ENCODE peak calls at places on chromosomes 13 and 19, in four cellular contexts. One of them, this sample, is unnamed.

GRCh38 chr19:8611890-8612806 is 1.6 kb upstream of the ADAMTS10 start:
- DNase-seq in germinal center: no peak
- DNase-seq in NCI-H2107: no peak
- DNase-seq in activated naive CD4-positive, alpha-beta T cell: no peak
- DNase-seq in this sample: peak

GRCh38 chr13:100195568-100195967 is 106.7 kb downstream of the PCCA start:
- DNase-seq in germinal center: no peak
- DNase-seq in NCI-H2107: no peak
- DNase-seq in activated naive CD4-positive, alpha-beta T cell: no peak
- DNase-seq in this sample: no peak

GRCh38 chr19:5971714-5972354 is 6.1 kb downstream of the RANBP3 start:
- DNase-seq in NCI-H2107: no peak
- DNase-seq in activated naive CD4-positive, alpha-beta T cell: no peak
- DNase-seq in germinal center: no peak
- DNase-seq in this sample: no peak

GRCh38 chr13:41179593-41180250 is 14.6 kb downstream of the KBTBD7 start:
- DNase-seq in germinal center: no peak
- DNase-seq in activated naive CD4-positive, alpha-beta T cell: no peak
- DNase-seq in NCI-H2107: no peak
- DNase-seq in this sample: no peak

GRCh38 chr13:35485451-35485850 is 9.0 kb upstream of the MAB21L1 start:
- DNase-seq in NCI-H2107: peak
- DNase-seq in activated naive CD4-positive, alpha-beta T cell: no peak
- DNase-seq in germinal center: no peak
- DNase-seq in this sample: no peak

GRCh38 chr13:21917046-21918010 is 246.5 kb downstream of the FGF9 start:
- DNase-seq in germinal center: no peak
- DNase-seq in NCI-H2107: no peak
- DNase-seq in activated naive CD4-positive, alpha-beta T cell: no peak
- DNase-seq in this sample: no peak

GRCh38 chr19:27720155-27720554 is 1492.8 kb downstream of the UQCRFS1 start:
- DNase-seq in activated naive CD4-positive, alpha-beta T cell: no peak
- DNase-seq in NCI-H2107: no peak
- DNase-seq in germinal center: no peak
- DNase-seq in this sample: no peak

GRCh38 chr19:30498707-30499106 is 126.5 kb downstream of the ZNF536 start:
- DNase-seq in germinal center: no peak
- DNase-seq in activated naive CD4-positive, alpha-beta T cell: no peak
- DNase-seq in NCI-H2107: no peak
- DNase-seq in this sample: no peak

GRCh38 chr13:42967660-42968059 is 24.4 kb downstream of the EPSTI1 start:
- DNase-seq in germinal center: no peak
- DNase-seq in NCI-H2107: no peak
- DNase-seq in activated naive CD4-positive, alpha-beta T cell: no peak
- DNase-seq in this sample: no peak

GRCh38 chr13:99009987-99010551 is 32.2 kb upstream of the DOCK9 start:
- DNase-seq in NCI-H2107: no peak
- DNase-seq in germinal center: no peak
- DNase-seq in activated naive CD4-positive, alpha-beta T cell: no peak
- DNase-seq in this sample: no peak

GRCh38 chr19:4057913-4058695 is 8.6 kb downstream of the ZBTB7A start:
- DNase-seq in NCI-H2107: no peak
- DNase-seq in germinal center: no peak
- DNase-seq in activated naive CD4-positive, alpha-beta T cell: no peak
- DNase-seq in this sample: no peak

GRCh38 chr13:74557870-74558269 is 423.7 kb upstream of the KLF12 start:
- DNase-seq in activated naive CD4-positive, alpha-beta T cell: no peak
- DNase-seq in germinal center: no peak
- DNase-seq in NCI-H2107: no peak
- DNase-seq in this sample: no peak

GRCh38 chr19:49017666-49018351 is 918 bp upstream of the LHB start:
- DNase-seq in germinal center: peak
- DNase-seq in NCI-H2107: no peak
- DNase-seq in activated naive CD4-positive, alpha-beta T cell: peak
- DNase-seq in this sample: peak

GRCh38 chr19:18765224-18765623 is 25.9 kb downstream of the COMP start:
- DNase-seq in activated naive CD4-positive, alpha-beta T cell: no peak
- DNase-seq in germinal center: no peak
- DNase-seq in NCI-H2107: peak
- DNase-seq in this sample: no peak

GRCh38 chr19:11451942-11452813 is 16.7 kb downstream of the PRKCSH start:
- DNase-seq in germinal center: no peak
- DNase-seq in activated naive CD4-positive, alpha-beta T cell: no peak
- DNase-seq in NCI-H2107: no peak
- DNase-seq in this sample: no peak

GRCh38 chr19:18014197-18014596 is 6.2 kb downstream of the ARRDC2 start:
- DNase-seq in activated naive CD4-positive, alpha-beta T cell: peak
- DNase-seq in germinal center: no peak
- DNase-seq in NCI-H2107: no peak
- DNase-seq in this sample: no peak

GRCh38 chr13:113559061-113559460 is 25.5 kb upstream of the TFDP1 start:
- DNase-seq in germinal center: no peak
- DNase-seq in NCI-H2107: no peak
- DNase-seq in activated naive CD4-positive, alpha-beta T cell: no peak
- DNase-seq in this sample: no peak

GRCh38 chr19:12163841-12164240 is 945 bp downstream of the ZNF136 start:
- DNase-seq in NCI-H2107: no peak
- DNase-seq in activated naive CD4-positive, alpha-beta T cell: no peak
- DNase-seq in germinal center: no peak
- DNase-seq in this sample: no peak

GRCh38 chr19:16325161-16325527 is 518 bp downstream of the KLF2 start:
- DNase-seq in activated naive CD4-positive, alpha-beta T cell: peak
- DNase-seq in germinal center: peak
- DNase-seq in NCI-H2107: no peak
- DNase-seq in this sample: no peak

GRCh38 chr13:102586615-102587014 is 10.2 kb upstream of the TPP2 start:
- DNase-seq in germinal center: no peak
- DNase-seq in activated naive CD4-positive, alpha-beta T cell: no peak
- DNase-seq in NCI-H2107: no peak
- DNase-seq in this sample: no peak

GRCh38 chr13:114166381-114167131 is 12.5 kb upstream of the CFAP97D2 start:
- DNase-seq in activated naive CD4-positive, alpha-beta T cell: no peak
- DNase-seq in germinal center: no peak
- DNase-seq in NCI-H2107: no peak
- DNase-seq in this sample: no peak

GRCh38 chr13:105608132-105608531 is 927.3 kb downstream of the EFNB2 start:
- DNase-seq in activated naive CD4-positive, alpha-beta T cell: no peak
- DNase-seq in NCI-H2107: no peak
- DNase-seq in germinal center: no peak
- DNase-seq in this sample: no peak

GRCh38 chr13:104567114-104567513 is 1500.9 kb upstream of the SLC10A2 start:
- DNase-seq in germinal center: no peak
- DNase-seq in activated naive CD4-positive, alpha-beta T cell: no peak
- DNase-seq in NCI-H2107: no peak
- DNase-seq in this sample: no peak

GRCh38 chr13:48222358-48223015 is 10.5 kb upstream of the ITM2B start:
- DNase-seq in NCI-H2107: no peak
- DNase-seq in activated naive CD4-positive, alpha-beta T cell: no peak
- DNase-seq in germinal center: no peak
- DNase-seq in this sample: no peak

GRCh38 chr13:43085545-43085944 is 62.2 kb downstream of the DNAJC15 start:
- DNase-seq in germinal center: peak
- DNase-seq in activated naive CD4-positive, alpha-beta T cell: no peak
- DNase-seq in NCI-H2107: no peak
- DNase-seq in this sample: peak

GRCh38 chr19:6503407-6504201 is 1.5 kb upstream of the TUBB4A start:
- DNase-seq in NCI-H2107: no peak
- DNase-seq in germinal center: no peak
- DNase-seq in activated naive CD4-positive, alpha-beta T cell: no peak
- DNase-seq in this sample: no peak

This sample was measured in T47D.